ENCODE peak calls at places on chromosomes 2 and 18, in six cellular contexts. One of them, this sample, is unnamed.

GRCh38 chr2:42569883-42570282 is 1.5 kb downstream of the MTA3 start:
- DNase-seq in IMR-90: no peak
- DNase-seq in mesenchymal stem cell: peak
- DNase-seq in H1: no peak
- DNase-seq in neuronal stem cell: no peak
- DNase-seq in H9: no peak
- DNase-seq in this sample: no peak

GRCh38 chr2:124081154-124081771 is 56.2 kb downstream of the CNTNAP5 start:
- DNase-seq in IMR-90: no peak
- DNase-seq in H9: no peak
- DNase-seq in neuronal stem cell: no peak
- DNase-seq in mesenchymal stem cell: peak
- DNase-seq in H1: no peak
- DNase-seq in this sample: peak

GRCh38 chr2:227238242-227239237 is 74.1 kb downstream of the COL4A3 start:
- DNase-seq in H9: peak
- DNase-seq in neuronal stem cell: peak
- DNase-seq in IMR-90: peak
- DNase-seq in mesenchymal stem cell: peak
- DNase-seq in H1: peak
- DNase-seq in this sample: peak

GRCh38 chr2:183541766-183542165 is 417.5 kb downstream of the NUP35 start:
- DNase-seq in IMR-90: no peak
- DNase-seq in mesenchymal stem cell: peak
- DNase-seq in neuronal stem cell: no peak
- DNase-seq in H9: no peak
- DNase-seq in H1: no peak
- DNase-seq in this sample: peak

GRCh38 chr18:9587924-9588323 is 26.4 kb downstream of the PPP4R1 start:
- DNase-seq in neuronal stem cell: no peak
- DNase-seq in mesenchymal stem cell: no peak
- DNase-seq in IMR-90: no peak
- DNase-seq in H1: no peak
- DNase-seq in H9: no peak
- DNase-seq in this sample: no peak

GRCh38 chr2:214679736-214680135 is 129.7 kb downstream of the BARD1 start:
- DNase-seq in H9: no peak
- DNase-seq in H1: no peak
- DNase-seq in mesenchymal stem cell: no peak
- DNase-seq in neuronal stem cell: no peak
- DNase-seq in IMR-90: no peak
- DNase-seq in this sample: no peak

GRCh38 chr18:28766027-28766426 is 589.1 kb upstream of the CDH2 start:
- DNase-seq in H1: no peak
- DNase-seq in IMR-90: peak
- DNase-seq in mesenchymal stem cell: peak
- DNase-seq in H9: no peak
- DNase-seq in neuronal stem cell: no peak
- DNase-seq in this sample: no peak

GRCh38 chr2:120432976-120433815 is 87.3 kb downstream of the INHBB start:
- DNase-seq in H1: no peak
- DNase-seq in H9: peak
- DNase-seq in neuronal stem cell: no peak
- DNase-seq in IMR-90: no peak
- DNase-seq in mesenchymal stem cell: no peak
- DNase-seq in this sample: no peak

GRCh38 chr2:6372317-6372903 is 493.3 kb downstream of the CMPK2 start:
- DNase-seq in H9: no peak
- DNase-seq in H1: no peak
- DNase-seq in IMR-90: peak
- DNase-seq in mesenchymal stem cell: peak
- DNase-seq in neuronal stem cell: no peak
- DNase-seq in this sample: peak

GRCh38 chr2:54457326-54458023 is 1.3 kb downstream of the SPTBN1 start:
- DNase-seq in IMR-90: no peak
- DNase-seq in H9: peak
- DNase-seq in neuronal stem cell: peak
- DNase-seq in mesenchymal stem cell: peak
- DNase-seq in H1: no peak
- DNase-seq in this sample: no peak

GRCh38 chr2:218323526-218324472 is 31.5 kb upstream of the TMBIM1 start:
- DNase-seq in H9: peak
- DNase-seq in H1: peak
- DNase-seq in IMR-90: peak
- DNase-seq in mesenchymal stem cell: peak
- DNase-seq in neuronal stem cell: peak
- DNase-seq in this sample: peak

GRCh38 chr18:50280707-50281294 is 522 bp downstream of the MBD1 start:
- DNase-seq in mesenchymal stem cell: no peak
- DNase-seq in H9: no peak
- DNase-seq in neuronal stem cell: no peak
- DNase-seq in H1: no peak
- DNase-seq in IMR-90: no peak
- DNase-seq in this sample: no peak

GRCh38 chr18:50331691-50332090 is 43.2 kb upstream of the SKA1 start:
- DNase-seq in IMR-90: no peak
- DNase-seq in H1: no peak
- DNase-seq in mesenchymal stem cell: no peak
- DNase-seq in H9: no peak
- DNase-seq in neuronal stem cell: no peak
- DNase-seq in this sample: no peak

DNA sequence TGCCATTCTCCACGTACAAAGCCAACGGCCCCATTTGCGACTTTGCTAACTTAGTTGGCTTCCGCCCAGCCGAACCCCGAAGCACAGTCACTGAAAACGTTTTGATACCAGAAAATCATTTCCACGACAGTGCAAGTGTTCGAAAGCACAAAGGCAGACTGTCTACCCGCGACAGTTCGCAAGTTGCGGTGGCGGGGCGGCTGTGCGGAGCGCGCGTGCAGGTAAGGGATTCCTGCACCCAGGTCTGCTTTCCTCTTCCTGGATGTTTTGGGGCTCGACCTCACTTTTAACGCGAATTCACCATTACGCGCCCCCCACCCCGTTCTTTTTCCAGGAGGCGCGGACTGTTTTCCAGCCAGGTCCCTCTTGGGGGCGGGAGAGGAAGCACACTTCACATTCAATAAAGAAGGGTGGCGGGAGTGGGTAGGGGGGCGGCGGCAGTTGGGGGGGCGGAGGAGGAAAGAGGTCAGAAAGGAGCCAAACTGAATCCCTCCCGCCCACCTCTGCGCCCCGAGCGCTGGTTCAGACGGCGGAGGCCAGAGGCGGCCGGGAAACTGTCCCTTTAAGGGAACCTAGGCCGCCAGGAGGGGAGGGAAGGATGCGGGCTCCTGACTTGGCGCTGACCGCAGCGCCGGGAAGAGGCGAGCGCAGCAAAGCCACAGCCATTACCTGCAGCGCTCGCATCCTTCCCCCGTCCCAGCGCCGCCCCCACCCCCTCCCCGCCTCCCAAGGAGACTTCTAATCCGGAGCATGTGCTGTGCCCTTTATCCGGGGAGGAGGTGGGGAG is 107.5 kb upstream of the KCTD1 start:
- DNase-seq in IMR-90: peak
- DNase-seq in H9: peak
- DNase-seq in neuronal stem cell: peak
- DNase-seq in H1: no peak
- DNase-seq in mesenchymal stem cell: peak
- DNase-seq in this sample: peak
- H3K4ac ChIP-seq in IMR-90: no peak
- H3K4ac ChIP-seq in H9: no peak
- H3K4ac ChIP-seq in neuronal stem cell: no peak
- H3K4ac ChIP-seq in H1: no peak
- H3K4ac ChIP-seq in mesenchymal stem cell: no peak
- H3K4ac ChIP-seq in this sample: no peak

DNA sequence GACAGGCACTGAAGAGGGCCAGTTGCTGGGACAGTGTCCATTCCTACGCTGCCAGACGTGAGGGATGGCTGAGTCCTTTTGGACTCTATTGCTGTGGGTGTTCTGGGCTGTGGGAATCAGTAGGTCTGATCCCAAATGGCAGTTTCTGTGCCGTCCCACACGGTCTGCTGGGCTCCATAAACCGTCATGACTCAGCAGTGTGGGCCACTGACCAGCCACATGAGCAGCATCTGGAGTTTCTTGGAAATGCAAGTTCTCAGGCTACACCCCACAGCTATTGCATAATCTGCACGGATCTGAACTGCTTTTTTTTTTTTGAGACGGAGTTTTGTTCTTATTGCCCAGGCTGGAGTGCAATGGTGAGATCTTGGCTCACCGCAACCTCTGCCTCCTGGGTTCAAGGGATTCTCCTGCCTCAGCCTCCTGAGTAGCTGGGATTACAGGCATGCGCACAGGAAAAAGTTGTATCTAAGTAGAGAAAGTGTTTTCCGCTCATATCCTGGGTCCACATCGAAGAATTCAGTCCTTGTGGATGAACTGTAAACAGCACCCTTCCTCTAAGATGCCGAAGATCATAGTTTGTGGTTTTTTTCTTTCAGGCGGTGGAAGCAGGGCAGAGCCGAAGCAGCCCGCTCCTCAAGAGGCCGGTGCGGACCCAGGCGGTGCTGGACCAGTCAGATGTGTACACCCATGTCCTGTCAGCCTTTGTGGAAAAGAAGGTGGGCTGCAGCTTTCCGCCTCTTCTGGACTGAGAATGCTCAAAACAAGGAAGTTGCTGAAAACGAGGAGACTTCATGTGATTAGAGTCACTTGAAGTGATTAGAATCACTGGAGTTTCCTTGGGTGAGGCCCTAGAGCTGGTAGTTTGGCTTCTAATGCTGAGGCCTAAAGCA is 25.5 kb downstream of the RMC1 start:
- DNase-seq in H1: no peak
- DNase-seq in mesenchymal stem cell: peak
- DNase-seq in H9: no peak
- DNase-seq in IMR-90: peak
- DNase-seq in neuronal stem cell: no peak
- DNase-seq in this sample: peak
- H4K91ac ChIP-seq in H1: no peak
- H4K91ac ChIP-seq in mesenchymal stem cell: no peak
- H4K91ac ChIP-seq in H9: no peak
- H4K91ac ChIP-seq in IMR-90: peak
- H4K91ac ChIP-seq in neuronal stem cell: no peak
- H4K91ac ChIP-seq in this sample: peak

GRCh38 chr2:236180501-236180816 is 12.3 kb upstream of the GBX2 start:
- DNase-seq in mesenchymal stem cell: no peak
- DNase-seq in neuronal stem cell: no peak
- DNase-seq in IMR-90: no peak
- DNase-seq in H9: no peak
- DNase-seq in H1: no peak
- DNase-seq in this sample: peak

GRCh38 chr2:236177967-236178909 is 10.1 kb upstream of the GBX2 start:
- DNase-seq in mesenchymal stem cell: peak
- DNase-seq in neuronal stem cell: peak
- DNase-seq in H9: peak
- DNase-seq in H1: no peak
- DNase-seq in IMR-90: peak
- DNase-seq in this sample: peak

GRCh38 chr2:236180831-236181453 is 12.8 kb upstream of the GBX2 start:
- DNase-seq in H1: no peak
- DNase-seq in H9: peak
- DNase-seq in neuronal stem cell: peak
- DNase-seq in mesenchymal stem cell: peak
- DNase-seq in IMR-90: peak
- DNase-seq in this sample: peak

GRCh38 chr2:236178921-236179652 is 10.9 kb upstream of the GBX2 start:
- DNase-seq in H1: no peak
- DNase-seq in IMR-90: no peak
- DNase-seq in neuronal stem cell: peak
- DNase-seq in H9: peak
- DNase-seq in mesenchymal stem cell: peak
- DNase-seq in this sample: peak

GRCh38 chr2:236179653-236180500 is 11.7 kb upstream of the GBX2 start:
- DNase-seq in mesenchymal stem cell: peak
- DNase-seq in H9: no peak
- DNase-seq in IMR-90: peak
- DNase-seq in H1: no peak
- DNase-seq in neuronal stem cell: peak
- DNase-seq in this sample: peak
- H3K4ac ChIP-seq in mesenchymal stem cell: no peak
- H3K4ac ChIP-seq in H9: no peak
- H3K4ac ChIP-seq in IMR-90: peak
- H3K4ac ChIP-seq in H1: no peak
- H3K4ac ChIP-seq in neuronal stem cell: no peak
- H3K4ac ChIP-seq in this sample: no peak

DNA sequence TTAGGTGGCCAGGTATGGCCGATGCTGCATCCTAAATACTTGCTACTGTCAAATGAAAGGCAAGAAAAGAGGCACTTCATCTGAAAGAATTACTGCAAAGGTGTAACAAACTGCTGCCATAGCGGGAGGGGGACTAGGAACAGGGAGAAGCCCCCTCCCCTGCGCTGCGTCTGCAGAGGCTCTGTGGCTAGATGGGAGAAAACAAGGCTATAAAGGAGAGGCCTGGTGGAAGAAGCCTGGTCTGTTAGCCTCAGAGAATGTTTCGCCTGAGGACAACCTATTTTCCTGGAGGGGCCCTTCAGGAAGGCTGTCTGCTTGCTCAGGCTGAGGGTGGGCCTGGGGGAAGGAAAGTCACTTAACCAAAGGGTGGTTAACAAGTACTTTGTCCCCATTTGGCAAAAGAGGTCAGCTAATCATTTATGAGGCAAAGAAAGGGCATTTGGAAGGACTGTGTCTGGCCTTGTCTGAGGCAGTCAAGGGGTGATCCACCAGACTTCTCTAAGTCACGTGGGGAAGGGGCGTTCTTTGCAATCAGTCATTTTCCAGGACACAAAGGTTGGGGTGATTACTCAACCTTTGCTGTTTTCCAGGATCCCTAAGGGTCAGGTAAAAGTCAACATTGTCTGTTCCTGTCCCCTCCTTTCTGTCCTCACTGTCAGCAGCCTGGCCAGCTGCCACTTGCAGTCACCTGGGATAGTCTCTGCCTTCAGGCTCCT is 103.0 kb upstream of the TMEM200C start:
- DNase-seq in IMR-90: no peak
- DNase-seq in neuronal stem cell: no peak
- DNase-seq in H1: no peak
- DNase-seq in mesenchymal stem cell: no peak
- DNase-seq in H9: no peak
- DNase-seq in this sample: no peak
- H4K91ac ChIP-seq in IMR-90: no peak
- H4K91ac ChIP-seq in neuronal stem cell: no peak
- H4K91ac ChIP-seq in H1: no peak
- H4K91ac ChIP-seq in mesenchymal stem cell: no peak
- H4K91ac ChIP-seq in H9: no peak
- H4K91ac ChIP-seq in this sample: no peak

DNA sequence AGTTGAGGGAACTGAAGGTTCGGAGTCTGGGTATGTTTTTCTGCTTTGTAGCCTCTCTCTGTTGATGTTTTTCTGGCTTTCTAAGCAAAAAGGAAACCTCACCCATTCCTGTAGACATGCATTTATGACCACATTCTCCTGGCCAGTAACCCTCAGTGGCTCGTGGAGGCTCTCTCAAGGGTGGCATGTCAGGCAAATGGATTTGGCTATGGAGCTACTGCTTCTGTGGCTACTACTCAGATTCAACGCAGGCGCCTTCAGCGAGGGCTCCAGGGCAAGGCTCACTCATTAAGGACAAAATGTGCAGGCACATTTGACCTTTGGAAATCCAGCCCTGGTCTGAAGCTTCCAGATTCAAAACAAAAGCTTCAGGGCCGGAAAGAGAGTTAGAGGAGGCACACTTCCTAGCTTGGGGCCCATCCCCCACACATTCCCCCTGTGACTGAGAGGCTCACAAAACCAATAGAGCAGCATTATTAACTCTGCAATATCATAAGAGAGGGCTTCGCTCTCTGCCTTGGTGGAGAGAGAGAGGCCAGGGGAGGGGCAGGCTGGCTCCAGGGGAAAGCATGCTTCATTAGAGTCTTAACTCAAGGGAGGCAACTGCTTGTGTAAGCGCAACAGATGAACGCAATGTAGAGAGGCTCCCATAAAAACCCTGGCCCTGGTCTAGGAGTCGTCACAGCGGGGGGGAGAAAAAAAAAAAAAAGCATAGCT is 22.1 kb downstream of the KLF7 start:
- DNase-seq in mesenchymal stem cell: peak
- DNase-seq in neuronal stem cell: no peak
- DNase-seq in H9: peak
- DNase-seq in H1: no peak
- DNase-seq in IMR-90: no peak
- DNase-seq in this sample: no peak
- H3K4ac ChIP-seq in mesenchymal stem cell: peak
- H3K4ac ChIP-seq in neuronal stem cell: no peak
- H3K4ac ChIP-seq in H9: no peak
- H3K4ac ChIP-seq in H1: no peak
- H3K4ac ChIP-seq in IMR-90: no peak
- H3K4ac ChIP-seq in this sample: no peak